ENCODE peak calls at places on chromosome 10, in six cellular contexts. I is HepG2, Y is A549, M is GM12878, O is endothelial cell of umbilical vein, J is K562. L is an unnamed sample.

GRCh38 chr10:15863733-15864132 is 3.4 kb upstream of the MINDY3 start:
- DNase-seq in M (no peak), I (no peak), O (no peak), J (no peak), Y (no peak), L (no peak)

GRCh38 chr10:1413823-1414222 is 323.5 kb downstream of the ADARB2 start:
- DNase-seq in I (no peak), Y (no peak), O (no peak), M (no peak), J (no peak), L (no peak)

GRCh38 chr10:59674211-59674836 is 35.3 kb downstream of the SLC16A9 start:
- DNase-seq in I (no peak), Y (no peak), M (no peak), O (no peak), J (no peak), L (no peak)

GRCh38 chr10:94403823-94404228 is 1.5 kb downstream of the TBC1D12 start:
- DNase-seq in J (peak; percentile 16), O (no peak), I (no peak), Y (no peak), M (no peak), L (no peak)

GRCh38 chr10:33290286-33291052 is 44.0 kb downstream of the NRP1 start:
- DNase-seq in M (no peak), J (no peak), Y (peak; percentile 57), I (no peak), O (no peak), L (no peak)

GRCh38 chr10:59678884-59679301 is 30.8 kb downstream of the SLC16A9 start:
- DNase-seq in I (no peak), Y (peak; percentile 9), J (no peak), M (no peak), O (peak; percentile 24), L (no peak)

GRCh38 chr10:86759073-86759672 is 2.8 kb downstream of the BMPR1A start:
- DNase-seq in I (peak; percentile 44), Y (no peak), J (no peak), M (no peak), O (no peak), L (peak; percentile 38)

GRCh38 chr10:28984431-28984830 is 304.4 kb upstream of the LYZL1 start:
- DNase-seq in O (peak; percentile 93), I (peak; percentile 33), J (peak; percentile 38), M (no peak), Y (peak; percentile 76), L (peak; percentile 69)

GRCh38 chr10:1379601-1380000 is 323.4 kb downstream of the WDR37 start:
- DNase-seq in I (no peak), O (no peak), J (no peak), M (no peak), Y (no peak), L (no peak)

GRCh38 chr10:88122145-88122544 is 258.7 kb downstream of the PTEN start:
- DNase-seq in O (no peak), M (no peak), Y (no peak), I (no peak), J (no peak), L (no peak)

GRCh38 chr10:79407811-79408795 is 37.3 kb downstream of the ZCCHC24 start:
- DNase-seq in Y (no peak), I (no peak), J (no peak), M (no peak), O (peak; percentile 24), L (no peak)

DNA sequence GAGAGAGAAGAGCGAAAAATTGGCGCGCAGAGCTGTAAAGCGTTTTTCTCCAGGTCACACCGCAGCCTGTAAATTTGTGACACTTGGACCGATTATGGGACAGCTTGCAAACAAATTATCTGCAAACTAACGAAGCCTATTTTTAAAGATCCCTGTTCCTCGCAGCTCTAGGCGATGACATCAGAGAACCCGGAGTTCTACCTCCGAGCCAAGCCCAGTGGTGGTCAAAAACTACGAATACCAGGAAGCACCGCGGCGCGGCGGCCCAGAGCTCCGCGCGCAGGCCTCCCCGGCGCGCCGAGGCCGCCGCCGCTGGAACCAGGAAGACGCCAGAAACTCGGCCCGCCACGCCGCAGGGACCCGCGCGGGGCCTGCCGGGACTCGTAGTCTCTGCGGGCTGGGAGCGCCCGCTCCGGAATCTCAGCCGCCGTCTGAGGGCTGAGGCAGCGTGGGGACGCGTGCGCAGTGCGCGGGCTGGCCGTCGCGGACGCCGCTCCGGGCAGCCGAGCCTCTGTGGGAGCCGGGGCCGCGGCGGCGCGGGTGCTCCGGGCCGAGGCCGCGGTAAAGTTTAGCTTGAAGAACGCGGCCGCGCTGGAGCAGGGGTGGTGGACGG is at the start of gene PLEKHA1:
- DNase-seq in I (peak; percentile 84), M (peak; percentile 16), Y (peak; percentile 94), J (peak; percentile 78), O (peak; percentile 96), L (peak; percentile 91)
- TF ChIP-seq POLR2A in I (no peak), M (peak; percentile 22), Y (peak; percentile 82), J (no peak), O (peak; percentile 56), L (no peak)

DNA sequence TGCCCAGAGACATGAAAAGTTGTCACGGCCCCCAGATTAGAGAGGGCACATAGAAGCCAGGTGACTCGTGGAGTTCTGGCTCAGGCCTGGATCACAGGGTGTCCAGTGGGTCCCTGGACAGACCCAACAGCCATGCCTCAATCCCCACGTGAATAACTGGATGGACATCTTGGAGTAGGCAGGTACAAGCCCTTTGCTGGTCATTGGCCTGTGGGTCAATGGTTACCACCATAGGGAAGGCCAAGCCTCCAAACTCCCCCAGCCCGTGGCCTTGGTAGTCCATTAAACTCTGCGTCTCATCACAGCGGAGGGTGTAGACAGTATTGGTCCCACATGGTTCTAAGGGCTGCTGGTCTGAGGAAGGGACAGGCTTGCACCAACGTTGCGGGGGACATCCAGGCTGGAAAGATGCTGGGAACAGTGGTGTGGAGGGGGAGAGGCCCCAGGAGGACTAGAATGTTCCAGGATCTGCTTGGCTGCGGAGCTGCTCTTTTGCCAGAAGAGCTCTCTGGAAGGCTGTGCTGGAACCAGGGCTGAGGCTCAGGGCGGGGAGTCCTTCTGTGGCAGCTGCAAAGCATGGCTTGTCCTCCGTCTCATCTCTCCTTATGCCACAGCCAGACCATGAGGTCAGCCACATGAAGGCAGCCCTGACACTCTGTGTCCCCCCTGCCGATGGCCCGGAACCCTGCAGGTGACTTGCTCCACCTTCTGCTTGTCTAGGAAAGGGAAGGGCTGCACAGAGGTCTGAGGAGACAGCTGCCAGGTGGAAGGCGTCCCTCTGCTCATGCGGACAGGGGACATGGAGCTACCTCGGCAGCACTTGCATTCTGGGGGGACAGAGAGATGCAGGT is 205.6 kb upstream of the PPP2R2D start:
- DNase-seq in J (no peak), O (no peak), M (no peak), I (no peak), Y (no peak), L (no peak)
- TF ChIP-seq MAX in J (no peak), O (no peak), M (no peak), I (no peak), Y (no peak), L (no peak)

GRCh38 chr10:100912013-100912608 is 652 bp upstream of the SLF2 start:
- DNase-seq in I (no peak), M (no peak), J (peak; percentile 24), O (no peak), Y (no peak), L (no peak)
- TF ChIP-seq MYC in I (no peak), M (no peak), J (no peak), O (no peak), Y (no peak), L (no peak)

GRCh38 chr10:13528875-13529713 is at the start of gene BEND7:
- DNase-seq in O (peak; percentile 24), I (no peak), J (peak; percentile 95), Y (peak; percentile 33), M (no peak), L (peak; percentile 9)
- TF ChIP-seq POLR2A in O (no peak), I (no peak), J (no peak), Y (peak; percentile 32), M (no peak), L (no peak)

GRCh38 chr10:124063736-124064135 is 29.7 kb downstream of the CHST15 start:
- DNase-seq in J (no peak), O (peak; percentile 67), I (peak; percentile 32), M (no peak), Y (peak; percentile 45), L (no peak)
- TF ChIP-seq MAX in J (no peak), O (no peak), I (no peak), M (no peak), Y (no peak), L (no peak)

GRCh38 chr10:97666992-97667391 is 20.0 kb downstream of the AVPI1 start:
- DNase-seq in M (no peak), J (no peak), Y (no peak), O (no peak), I (no peak), L (no peak)
- TF ChIP-seq MYC in M (no peak), J (no peak), Y (no peak), O (no peak), I (no peak), L (no peak)

GRCh38 chr10:70673929-70674559 is 1.7 kb downstream of the ADAMTS14 start:
- DNase-seq in J (no peak), M (no peak), I (no peak), O (no peak), Y (no peak), L (no peak)

GRCh38 chr10:70671229-70671588 is 1.1 kb upstream of the ADAMTS14 start:
- DNase-seq in J (no peak), Y (no peak), O (no peak), M (no peak), I (no peak), L (no peak)

GRCh38 chr10:70671619-70672164 is 614 bp upstream of the ADAMTS14 start:
- DNase-seq in I (no peak), M (no peak), O (no peak), Y (no peak), J (no peak), L (no peak)

GRCh38 chr10:70672993-70673928 is 955 bp downstream of the ADAMTS14 start:
- DNase-seq in Y (no peak), J (no peak), O (no peak), I (no peak), M (no peak), L (no peak)

DNA sequence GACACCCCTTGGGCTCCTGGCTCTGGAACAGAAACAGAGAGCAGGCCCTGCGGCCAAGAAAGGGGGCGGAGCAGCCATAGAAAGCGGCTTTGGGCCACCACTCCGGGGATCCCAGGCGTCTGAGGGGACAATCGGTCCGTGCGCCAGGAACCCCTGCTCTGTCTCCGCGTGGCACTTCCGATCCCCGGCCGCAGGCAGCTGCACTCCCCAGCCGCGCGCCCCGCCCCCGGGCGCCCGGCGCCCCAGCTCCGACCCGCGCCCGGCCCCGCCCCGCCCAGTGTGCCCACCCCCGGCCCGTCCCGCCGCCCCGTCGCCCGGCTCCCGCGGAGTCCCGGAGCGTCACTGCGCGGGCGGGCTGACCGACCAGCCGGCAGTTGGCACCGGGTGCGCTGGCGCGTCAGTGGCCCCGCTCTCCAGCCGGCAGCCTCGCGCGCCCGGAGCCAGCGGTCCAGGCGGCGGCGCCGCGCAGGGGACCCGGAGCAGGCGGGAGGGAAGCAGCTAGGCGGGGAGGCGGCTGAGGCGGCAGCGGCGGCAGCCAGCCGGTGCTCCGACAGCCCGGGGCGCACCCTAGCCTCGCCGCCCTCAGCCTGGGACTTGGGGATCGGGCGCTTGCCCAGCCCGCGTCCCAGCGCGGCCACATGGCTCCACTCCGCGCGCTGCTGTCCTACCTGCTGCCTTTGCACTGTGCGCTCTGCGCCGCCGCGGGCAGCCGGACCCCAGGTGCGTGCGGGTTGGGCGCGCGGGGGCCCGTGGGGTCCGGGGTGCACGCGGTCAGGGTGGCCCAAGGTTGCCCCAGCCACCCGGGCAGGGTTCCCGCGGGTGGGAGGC is at the start of gene ADAMTS14:
- DNase-seq in Y (peak; percentile 33), I (no peak), M (no peak), O (no peak), J (peak; percentile 96), L (peak; percentile 76)
- TF ChIP-seq POLR2A in Y (no peak), I (no peak), M (no peak), O (no peak), J (no peak), L (peak; percentile 10)